ENCODE peak calls at places on chromosomes 3 and 15, in six cellular contexts. One of them, this sample, is unnamed.

GRCh38 chr15:95550702-95551101 is 779.8 kb upstream of the NR2F2 start:
- DNase-seq in WERI-Rb-1: no peak
- DNase-seq in A673: no peak
- DNase-seq in cardiac fibroblast: no peak
- DNase-seq in K562: no peak
- DNase-seq in ovary: no peak
- DNase-seq in this sample: no peak

GRCh38 chr3:49495016-49495415 is 24.9 kb downstream of the DAG1 start:
- DNase-seq in WERI-Rb-1: no peak
- DNase-seq in A673: no peak
- DNase-seq in cardiac fibroblast: no peak
- DNase-seq in K562: no peak
- DNase-seq in ovary: no peak
- DNase-seq in this sample: no peak

GRCh38 chr3:129940086-129940485 is 34.4 kb upstream of the TRH start:
- DNase-seq in WERI-Rb-1: no peak
- DNase-seq in A673: no peak
- DNase-seq in cardiac fibroblast: peak
- DNase-seq in K562: no peak
- DNase-seq in ovary: no peak
- DNase-seq in this sample: no peak

GRCh38 chr15:80788536-80788935 is 9.4 kb downstream of the CEMIP start:
- DNase-seq in WERI-Rb-1: no peak
- DNase-seq in A673: no peak
- DNase-seq in cardiac fibroblast: peak
- DNase-seq in K562: no peak
- DNase-seq in ovary: no peak
- DNase-seq in this sample: no peak

GRCh38 chr3:151901946-151902285 is 28.5 kb downstream of the SUCNR1 start:
- DNase-seq in WERI-Rb-1: no peak
- DNase-seq in A673: no peak
- DNase-seq in cardiac fibroblast: no peak
- DNase-seq in K562: no peak
- DNase-seq in ovary: no peak
- DNase-seq in this sample: no peak

GRCh38 chr3:124800511-124801374 is 70.5 kb downstream of the UMPS start:
- DNase-seq in WERI-Rb-1: no peak
- DNase-seq in A673: peak
- DNase-seq in cardiac fibroblast: no peak
- DNase-seq in K562: no peak
- DNase-seq in ovary: peak
- DNase-seq in this sample: no peak

GRCh38 chr15:92907229-92907628 is 7.1 kb downstream of the CHD2 start:
- DNase-seq in WERI-Rb-1: no peak
- DNase-seq in A673: no peak
- DNase-seq in cardiac fibroblast: peak
- DNase-seq in K562: no peak
- DNase-seq in ovary: no peak
- DNase-seq in this sample: no peak

GRCh38 chr15:50523736-50524318 is 22.6 kb downstream of the USP50 start:
- DNase-seq in WERI-Rb-1: no peak
- DNase-seq in A673: no peak
- DNase-seq in cardiac fibroblast: peak
- DNase-seq in K562: no peak
- DNase-seq in ovary: no peak
- DNase-seq in this sample: no peak

DNA sequence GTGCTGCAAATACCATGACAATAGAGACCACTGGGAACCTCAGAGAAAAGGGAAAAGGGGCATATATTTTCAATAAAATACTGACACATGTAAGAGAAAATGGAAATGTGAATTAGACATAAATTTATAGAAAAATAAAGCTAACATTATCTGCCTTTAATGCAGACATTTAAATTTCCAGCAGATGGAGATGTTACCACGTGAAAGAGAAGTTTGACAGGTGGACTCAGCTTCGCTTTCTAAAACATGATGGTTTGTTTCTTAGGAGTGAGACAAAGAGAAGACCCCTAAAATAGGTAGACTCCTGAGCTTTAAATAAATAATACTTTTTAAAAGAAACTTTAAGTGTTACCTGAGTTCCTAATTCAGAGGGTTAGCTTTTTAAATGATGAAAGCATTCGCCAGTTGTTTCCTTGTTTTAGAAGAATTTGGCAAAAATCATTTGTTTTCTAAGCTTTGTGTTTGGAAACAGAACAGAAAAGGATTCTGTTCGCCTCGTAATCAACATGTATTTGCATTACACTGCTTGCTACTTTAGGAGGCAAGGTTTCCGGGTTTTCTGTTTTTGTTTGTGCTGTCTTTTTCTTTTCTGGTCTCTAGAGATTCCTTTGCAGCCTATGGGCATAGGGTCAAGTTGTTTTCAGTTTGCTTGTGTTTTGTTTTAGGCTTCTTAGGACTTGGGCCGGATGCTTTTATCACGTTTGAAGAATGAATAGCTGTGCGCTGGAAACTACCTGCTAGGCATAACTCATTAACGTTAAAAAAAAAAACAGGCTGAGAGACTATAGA is 271.4 kb downstream of the THSD4 start:
- DNase-seq in WERI-Rb-1: no peak
- DNase-seq in A673: peak
- DNase-seq in cardiac fibroblast: peak
- DNase-seq in K562: no peak
- DNase-seq in ovary: no peak
- DNase-seq in this sample: no peak
- TF ChIP-seq CTCF in WERI-Rb-1: peak
- TF ChIP-seq CTCF in A673: peak
- TF ChIP-seq CTCF in cardiac fibroblast: no peak
- TF ChIP-seq CTCF in K562: no peak
- TF ChIP-seq CTCF in ovary: peak
- TF ChIP-seq CTCF in this sample: peak

GRCh38 chr3:37993811-37994638 is 3.4 kb downstream of the VILL start:
- DNase-seq in WERI-Rb-1: peak
- DNase-seq in A673: peak
- DNase-seq in cardiac fibroblast: peak
- DNase-seq in K562: peak
- DNase-seq in ovary: peak
- DNase-seq in this sample: peak
- TF ChIP-seq CTCF in WERI-Rb-1: no peak
- TF ChIP-seq CTCF in A673: no peak
- TF ChIP-seq CTCF in cardiac fibroblast: no peak
- TF ChIP-seq CTCF in K562: no peak
- TF ChIP-seq CTCF in ovary: peak
- TF ChIP-seq CTCF in this sample: no peak

GRCh38 chr3:37249717-37250116 is 75.3 kb upstream of the LRRFIP2 start:
- DNase-seq in WERI-Rb-1: no peak
- DNase-seq in A673: no peak
- DNase-seq in cardiac fibroblast: no peak
- DNase-seq in K562: no peak
- DNase-seq in ovary: no peak
- DNase-seq in this sample: no peak
- TF ChIP-seq CTCF in WERI-Rb-1: no peak
- TF ChIP-seq CTCF in A673: no peak
- TF ChIP-seq CTCF in cardiac fibroblast: no peak
- TF ChIP-seq CTCF in K562: no peak
- TF ChIP-seq CTCF in ovary: no peak
- TF ChIP-seq CTCF in this sample: no peak

DNA sequence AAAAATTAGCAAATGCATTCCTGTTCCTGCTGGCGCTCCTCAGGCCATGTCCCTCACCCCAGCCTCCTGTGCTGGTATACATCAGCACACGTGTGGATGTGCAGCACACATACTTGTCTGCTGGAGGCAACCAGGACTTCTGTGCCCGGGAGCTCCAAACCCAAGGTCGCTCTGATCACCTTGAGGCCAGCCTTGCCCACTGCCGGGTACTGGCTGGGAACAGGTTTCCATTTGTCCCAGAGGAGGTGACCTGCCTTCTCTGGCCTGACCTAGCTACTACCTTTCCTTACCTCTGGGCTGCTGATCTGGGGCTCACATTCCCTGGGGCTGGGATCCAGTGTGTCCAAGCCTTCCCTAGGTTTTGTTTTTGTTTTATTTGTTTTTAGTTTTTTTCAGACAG is 12.1 kb downstream of the PRKCD start:
- DNase-seq in WERI-Rb-1: no peak
- DNase-seq in A673: no peak
- DNase-seq in cardiac fibroblast: no peak
- DNase-seq in K562: no peak
- DNase-seq in ovary: no peak
- DNase-seq in this sample: no peak
- TF ChIP-seq CTCF in WERI-Rb-1: no peak
- TF ChIP-seq CTCF in A673: no peak
- TF ChIP-seq CTCF in cardiac fibroblast: no peak
- TF ChIP-seq CTCF in K562: no peak
- TF ChIP-seq CTCF in ovary: no peak
- TF ChIP-seq CTCF in this sample: no peak

This sample was measured in GM10248.